ENCODE peak calls at places on chromosomes 16 and 17, in eight cellular contexts. S is bronchial epithelial cell, O is mucosa of descending colon, Y is fibroblast of pulmonary artery, F is A549, A is astrocyte of the spinal cord, B is GM12865, V is fibroblast of mammary gland. U is an unnamed sample.

GRCh38 chr17:39738568-39738901 is 797 bp downstream of the GRB7 start:
- DNase-seq in S (peak; percentile 50), O (peak; percentile 74), Y (no peak), F (peak; percentile 92), A (no peak), B (no peak), V (no peak), U (no peak)

GRCh38 chr16:70428178-70428998 is 10.5 kb downstream of the ST3GAL2 start:
- DNase-seq in S (peak; percentile 85), O (peak; percentile 92), Y (peak; percentile 98), F (peak; percentile 94), A (peak; percentile 94), B (peak; percentile 93), V (peak; percentile 93), U (peak; percentile 70)

GRCh38 chr16:58329147-58329546 is 34.3 kb upstream of the PRSS54 start:
- DNase-seq in S (peak; percentile 62), O (no peak), Y (peak; percentile 43), F (no peak), A (no peak), B (no peak), V (peak; percentile 50), U (no peak)

GRCh38 chr17:75552847-75553552 is 27.5 kb downstream of the LLGL2 start:
- DNase-seq in S (no peak), O (no peak), Y (peak; percentile 28), F (no peak), A (no peak), B (no peak), V (no peak), U (no peak)

GRCh38 chr16:69567031-69567680 is 1.4 kb downstream of the NFAT5 start:
- DNase-seq in S (peak; percentile 61), O (no peak), Y (no peak), F (no peak), A (peak; percentile 67), B (peak; percentile 41), V (no peak), U (peak; percentile 21)

GRCh38 chr17:10294162-10294561 is 78.6 kb downstream of the MYH13 start:
- DNase-seq in S (no peak), O (no peak), Y (no peak), F (no peak), A (no peak), B (peak; percentile 54), V (no peak), U (no peak)

GRCh38 chr16:48499822-48500440 is 110.0 kb downstream of the N4BP1 start:
- DNase-seq in S (peak; percentile 85), O (peak; percentile 52), Y (peak; percentile 97), F (no peak), A (peak; percentile 93), B (no peak), V (peak; percentile 93), U (no peak)

GRCh38 chr17:79192503-79193500 is 118.2 kb downstream of the ENGASE start:
- DNase-seq in S (peak; percentile 5), O (peak; percentile 39), Y (peak; percentile 42), F (peak; percentile 42), A (peak; percentile 13), B (peak; percentile 10), V (peak; percentile 12), U (peak; percentile 89)

GRCh38 chr16:77212736-77213541 is 13.7 kb downstream of the SYCE1L start:
- DNase-seq in S (no peak), O (peak; percentile 77), Y (peak; percentile 46), F (peak; percentile 78), A (peak; percentile 50), B (peak; percentile 62), V (no peak), U (peak; percentile 64)

GRCh38 chr16:74252329-74252728 is 44.3 kb upstream of the PSMD7 start:
- DNase-seq in S (no peak), O (no peak), Y (peak; percentile 4), F (no peak), A (no peak), B (no peak), V (no peak), U (no peak)

GRCh38 chr16:84874553-84874952 is 54.8 kb downstream of the CRISPLD2 start:
- DNase-seq in S (no peak), O (no peak), Y (peak; percentile 24), F (no peak), A (no peak), B (no peak), V (no peak), U (no peak)

GRCh38 chr17:1764274-1764673 is 2.4 kb downstream of the SERPINF1 start:
- DNase-seq in S (peak; percentile 82), O (peak; percentile 69), Y (peak; percentile 96), F (no peak), A (peak; percentile 79), B (peak; percentile 42), V (peak; percentile 95), U (no peak)

GRCh38 chr16:84357191-84357651 is 11.1 kb upstream of the ATP2C2 start:
- DNase-seq in S (peak; percentile 91), O (no peak), Y (no peak), F (no peak), A (peak; percentile 25), B (no peak), V (peak; percentile 35), U (no peak)

GRCh38 chr17:3935825-3936355 is 19.6 kb upstream of the P2RX1 start:
- DNase-seq in S (peak; percentile 54), O (no peak), Y (peak; percentile 62), F (no peak), A (peak; percentile 61), B (no peak), V (peak; percentile 37), U (no peak)

GRCh38 chr17:69141802-69142472 is at the start of gene ABCA6:
- DNase-seq in S (peak; percentile 27), O (no peak), Y (peak; percentile 93), F (no peak), A (peak; percentile 35), B (no peak), V (peak; percentile 92), U (no peak)

GRCh38 chr16:57184890-57185445 is 871 bp downstream of the PSME3IP1 start:
- DNase-seq in S (no peak), O (peak; percentile 21), Y (no peak), F (no peak), A (no peak), B (peak; percentile 11), V (no peak), U (no peak)

GRCh38 chr16:12551530-12551929 is 252.2 kb downstream of the CPPED1 start:
- DNase-seq in S (no peak), O (no peak), Y (no peak), F (no peak), A (no peak), B (no peak), V (no peak), U (no peak)

GRCh38 chr17:15404116-15404730 is 62.8 kb upstream of the TEKT3 start:
- DNase-seq in S (no peak), O (no peak), Y (peak; percentile 47), F (no peak), A (peak; percentile 19), B (no peak), V (peak; percentile 58), U (no peak)

GRCh38 chr16:84423416-84423837 is 55.1 kb downstream of the ATP2C2 start:
- DNase-seq in S (peak; percentile 56), O (peak; percentile 40), Y (peak; percentile 43), F (peak; percentile 66), A (peak; percentile 22), B (peak; percentile 65), V (peak; percentile 66), U (no peak)

GRCh38 chr17:1089915-1090314 is 89.9 kb downstream of the ABR start:
- DNase-seq in S (no peak), O (no peak), Y (peak; percentile 69), F (no peak), A (no peak), B (no peak), V (no peak), U (no peak)

GRCh38 chr17:8156174-8156992 is 4.2 kb upstream of the PER1 start:
- DNase-seq in S (peak; percentile 100), O (peak; percentile 100), Y (peak; percentile 100), F (peak; percentile 100), A (peak; percentile 100), B (peak; percentile 100), V (peak; percentile 100), U (peak; percentile 99)
- TF ChIP-seq CTCF in S (peak; percentile 3), O (no peak), Y (no peak), F (no peak), A (no peak), B (no peak), V (no peak), U (no peak)

DNA sequence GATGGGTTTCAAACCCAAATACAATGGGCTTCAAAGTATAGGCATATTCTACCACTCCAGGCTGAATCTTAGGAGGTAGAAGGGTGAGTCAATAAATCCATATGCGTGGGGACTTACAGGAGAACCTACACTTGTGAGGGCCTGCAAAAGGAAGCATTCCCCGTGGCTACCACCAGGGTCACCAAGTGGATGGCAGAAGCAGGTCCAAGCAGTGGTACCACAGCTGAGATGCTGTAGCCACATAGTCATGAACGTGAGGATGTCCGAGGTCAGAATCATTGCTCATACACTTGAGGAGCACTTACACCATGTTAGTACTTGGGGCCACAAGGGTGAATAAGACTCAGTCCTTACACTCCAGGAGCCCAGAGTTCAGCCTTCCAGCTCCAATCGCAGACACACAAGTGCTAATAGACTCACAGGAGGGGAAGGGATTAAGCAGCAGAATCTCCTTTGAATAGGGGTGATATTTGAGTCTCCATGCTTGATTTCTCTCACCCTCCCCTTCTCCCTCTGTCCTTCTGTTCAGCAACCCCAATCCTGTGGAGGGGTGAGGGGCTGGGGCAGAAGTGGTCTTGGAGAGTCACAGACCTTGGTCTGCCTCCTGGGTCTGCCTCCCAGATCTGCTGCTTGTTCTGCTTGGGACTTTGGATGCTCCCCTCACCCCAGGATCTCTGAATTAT is 42.5 kb upstream of the ASIC2 start:
- DNase-seq in S (no peak), O (no peak), Y (no peak), F (no peak), A (no peak), B (peak; percentile 1), V (no peak), U (peak; percentile 4)
- TF ChIP-seq CTCF in S (no peak), O (no peak), Y (no peak), F (no peak), A (no peak), B (peak; percentile 6), V (no peak), U (peak; percentile 46)

DNA sequence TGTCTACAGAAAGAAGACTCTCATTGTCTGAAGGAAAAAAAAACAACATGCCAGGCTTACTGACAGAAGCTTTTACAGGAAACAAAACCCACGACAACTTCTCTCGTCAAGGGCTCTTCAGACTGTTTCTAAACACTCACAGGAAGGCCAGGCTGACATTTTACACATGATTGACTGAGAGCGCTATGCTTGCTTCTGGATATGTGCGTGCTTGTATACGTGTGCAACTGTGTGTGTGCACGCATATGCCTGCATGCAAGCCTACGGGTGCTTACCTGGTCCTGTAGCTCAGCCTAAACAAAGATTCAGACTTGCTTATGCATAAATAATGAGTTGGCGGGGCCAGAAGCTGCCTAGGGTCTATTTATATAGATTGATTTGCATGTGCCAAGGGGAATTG is 460.9 kb upstream of the C16orf82 start:
- DNase-seq in S (no peak), O (no peak), Y (no peak), F (no peak), A (no peak), B (no peak), V (no peak), U (no peak)
- TF ChIP-seq CTCF in S (no peak), O (no peak), Y (no peak), F (no peak), A (no peak), B (no peak), V (no peak), U (no peak)

DNA sequence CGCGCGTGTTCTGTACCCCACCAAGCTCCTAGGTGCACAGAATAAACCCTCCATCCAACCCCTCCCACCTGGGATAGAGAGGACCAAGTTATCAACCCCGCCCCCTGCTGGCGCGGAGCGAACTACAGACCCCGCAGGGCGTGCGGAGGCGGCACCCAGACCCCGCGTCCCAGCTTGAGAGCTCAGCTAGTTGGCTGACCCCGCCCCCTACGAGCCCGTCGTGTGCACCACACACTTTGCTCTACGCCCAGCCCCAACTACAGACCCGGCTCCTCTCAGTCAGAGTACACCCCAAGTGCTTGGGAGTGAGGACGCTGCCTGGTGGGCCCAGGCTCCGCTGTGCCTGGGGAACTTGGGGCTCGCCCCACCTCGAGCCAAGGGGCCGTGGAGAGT is 1.5 kb downstream of the GRIN2A start:
- DNase-seq in S (no peak), O (peak; percentile 39), Y (peak; percentile 2), F (peak; percentile 28), A (no peak), B (peak; percentile 51), V (no peak), U (peak; percentile 80)
- TF ChIP-seq CTCF in S (peak; percentile 19), O (no peak), Y (peak; percentile 17), F (peak; percentile 12), A (peak; percentile 48), B (peak; percentile 52), V (peak; percentile 25), U (peak; percentile 25)

U was measured in endothelial cell.